ENCODE peak calls at places on chromosomes 4 and X, in ten cellular contexts. J is GM04504; C is activated T-helper 1 cell treated with anti-CD3 and anti-CD28 coated beads, Interleukin-2, amount 50 U/mL, for 16 hours; V is KBM-7; X is stimulated activated naive CD8-positive, alpha-beta T cell treated with anti-CD3 and anti-CD28 coated beads, Interleukin-15, amount 100 ng/mL, for 72 hours; Q is pulmonary artery endothelial cell; Y is substantia nigra; D is SK-MEL-5; G is memory B cell; E is hippocampal formation. K is an unnamed sample.

GRCh38 chr4:6470502-6471302 is 1.7 kb downstream of the PPP2R2C start:
- DNase-seq in J (peak; percentile 18), C (no peak), V (no peak), X (no peak), Q (no peak), Y (peak; percentile 64), D (no peak), G (no peak), E (peak; percentile 78), K (no peak)

GRCh38 chr4:120916937-120917336 is 5.6 kb downstream of the PRDM5 start:
- DNase-seq in J (no peak), C (no peak), V (no peak), X (no peak), Q (no peak), Y (no peak), D (no peak), G (no peak), E (no peak), K (no peak)

GRCh38 chrX:2516612-2517011 is 15.8 kb upstream of the DHRSX start:
- DNase-seq in J (no peak), C (no peak), V (no peak), X (no peak), Q (no peak), Y (no peak), D (no peak), G (peak; percentile 51), E (no peak), K (no peak)

GRCh38 chr4:104494161-104494560 is 533 bp downstream of the CXXC4 start:
- DNase-seq in J (no peak), C (no peak), V (no peak), X (no peak), Q (no peak), Y (no peak), D (no peak), G (no peak), E (no peak), K (peak; percentile 48)

GRCh38 chr4:1410491-1411325 is 4.5 kb upstream of the NKX1-1 start:
- DNase-seq in J (peak; percentile 3), C (no peak), V (peak; percentile 70), X (peak; percentile 41), Q (no peak), Y (no peak), D (peak; percentile 42), G (no peak), E (no peak), K (no peak)

GRCh38 chr4:144754562-144755410 is 108.8 kb downstream of the HHIP start:
- DNase-seq in J (no peak), C (no peak), V (no peak), X (no peak), Q (peak; percentile 5), Y (no peak), D (peak; percentile 43), G (no peak), E (peak; percentile 22), K (peak; percentile 72)

GRCh38 chr4:90127706-90128345 is 632 bp downstream of the CCSER1 start:
- DNase-seq in J (no peak), C (no peak), V (peak; percentile 18), X (no peak), Q (no peak), Y (no peak), D (no peak), G (no peak), E (no peak), K (no peak)

GRCh38 chrX:47991263-47992092 is 12.3 kb downstream of the ZNF182 start:
- DNase-seq in J (no peak), C (no peak), V (peak; percentile 34), X (peak; percentile 14), Q (no peak), Y (no peak), D (no peak), G (no peak), E (no peak), K (no peak)

GRCh38 chr4:6242271-6243029 is 27.2 kb upstream of the WFS1 start:
- DNase-seq in J (no peak), C (no peak), V (no peak), X (no peak), Q (no peak), Y (no peak), D (no peak), G (no peak), E (no peak), K (no peak)

GRCh38 chr4:174672276-174672675 is 150.0 kb upstream of the HPGD start:
- DNase-seq in J (no peak), C (no peak), V (no peak), X (no peak), Q (no peak), Y (no peak), D (peak; percentile 13), G (no peak), E (no peak), K (no peak)

GRCh38 chr4:19819737-19820136 is 432.0 kb upstream of the SLIT2 start:
- DNase-seq in J (no peak), C (no peak), V (no peak), X (no peak), Q (no peak), Y (no peak), D (no peak), G (no peak), E (no peak), K (no peak)